ENCODE peak calls at places on chromosomes 11 and 22, in five cellular contexts. G is cardiac fibroblast, O is colonic mucosa, T is astrocyte of the cerebellum, I is fibroblast of pulmonary artery. R is an unnamed sample.
A peak's percentile ranks its signal among the peaks of the same experiment; 100 is the strongest.

GRCh38 chr11:121968638-121969037 is 147.4 kb downstream of the BLID start:
- DNase-seq in G (peak; percentile 26), O (no peak), T (no peak), I (no peak), R (peak; percentile 33)

GRCh38 chr11:30527566-30527965 is 58.6 kb downstream of the MPPED2 start:
- DNase-seq in G (no peak), O (no peak), T (no peak), I (no peak), R (no peak)

GRCh38 chr22:39343259-39344045 is 6.3 kb upstream of the SYNGR1 start:
- DNase-seq in G (peak; percentile 73), O (peak; percentile 61), T (peak; percentile 39), I (peak; percentile 70), R (peak; percentile 57)

GRCh38 chr22:26740253-26740652 is 82.9 kb downstream of the MIAT start:
- DNase-seq in G (no peak), O (no peak), T (no peak), I (no peak), R (no peak)

GRCh38 chr11:6402561-6402981 is 12.3 kb downstream of the SMPD1 start:
- DNase-seq in G (no peak), O (peak; percentile 44), T (no peak), I (no peak), R (no peak)

GRCh38 chr11:113289341-113290187 is 24.8 kb upstream of the TTC12 start:
- DNase-seq in G (peak; percentile 58), O (peak; percentile 43), T (peak; percentile 22), I (peak; percentile 64), R (peak; percentile 44)

GRCh38 chr11:11498195-11498594 is 123.6 kb downstream of the GALNT18 start:
- DNase-seq in G (no peak), O (no peak), T (no peak), I (no peak), R (no peak)

GRCh38 chr22:49052023-49052538 is 775.6 kb downstream of the BRD1 start:
- DNase-seq in G (no peak), O (peak; percentile 25), T (no peak), I (no peak), R (no peak)

GRCh38 chr11:28878025-28878424 is 769.8 kb downstream of the METTL15 start:
- DNase-seq in G (peak; percentile 2), O (no peak), T (no peak), I (peak; percentile 16), R (peak; percentile 61)

GRCh38 chr11:102705626-102706025 is at the start of gene MMP27:
- DNase-seq in G (no peak), O (no peak), T (no peak), I (no peak), R (peak; percentile 48)

GRCh38 chr22:31399211-31400022 is at the start of gene DRG1:
- DNase-seq in G (peak; percentile 97), O (peak; percentile 98), T (peak; percentile 81), I (peak; percentile 96), R (peak; percentile 95)
- TF ChIP-seq CTCF in G (no peak), O (no peak), T (no peak), I (no peak), R (no peak)

GRCh38 chr22:37419370-37419915 is 7.8 kb downstream of the ELFN2 start:
- DNase-seq in G (no peak), O (no peak), T (no peak), I (no peak), R (no peak)

GRCh38 chr22:37418627-37419369 is 8.5 kb downstream of the ELFN2 start:
- DNase-seq in G (no peak), O (no peak), T (no peak), I (no peak), R (no peak)

GRCh38 chr22:37421468-37421877 is 5.8 kb downstream of the ELFN2 start:
- DNase-seq in G (no peak), O (no peak), T (no peak), I (no peak), R (no peak)

GRCh38 chr22:37419916-37420655 is 7.2 kb downstream of the ELFN2 start:
- DNase-seq in G (no peak), O (no peak), T (no peak), I (no peak), R (no peak)

GRCh38 chr22:37420656-37421467 is 6.4 kb downstream of the ELFN2 start:
- DNase-seq in G (peak; percentile 29), O (no peak), T (no peak), I (no peak), R (no peak)
- H3K4me3 ChIP-seq in G (peak overlapping the region; percentile 35), O (no peak overlapping the region), T (no peak overlapping the region), I (no peak overlapping the region), R (peak overlapping the region; percentile 44)

GRCh38 chr11:93559681-93560080 is 16.5 kb upstream of the SMCO4 start:
- DNase-seq in G (no peak), O (no peak), T (no peak), I (no peak), R (no peak)
- TF ChIP-seq CTCF in G (no peak), O (no peak), T (no peak), I (no peak), R (no peak)

GRCh38 chr22:29479417-29480261 is at the start of gene NEFH:
- DNase-seq in G (no peak), O (no peak), T (no peak), I (no peak), R (no peak)
- H3K4me3 ChIP-seq in G (no peak within 1 kb of the TSS), O (no peak within 1 kb of the TSS), T (peak within 1 kb of the TSS; percentile 26), I (peak within 1 kb of the TSS; percentile 40), R (peak within 1 kb of the TSS; percentile 26)

GRCh38 chr11:62721994-62722393 is 5.3 kb downstream of the HNRNPUL2 start:
- DNase-seq in G (peak; percentile 55), O (no peak), T (peak; percentile 15), I (peak; percentile 48), R (peak; percentile 39)
- TF ChIP-seq CTCF in G (no peak), O (no peak), T (peak; percentile 16), I (peak; percentile 12), R (peak; percentile 9)

GRCh38 chr11:105297463-105297862 is 157.9 kb upstream of the CARD18 start:
- DNase-seq in G (peak; percentile 50), O (no peak), T (no peak), I (peak; percentile 33), R (peak; percentile 15)
- H3K4me3 ChIP-seq in G (no peak overlapping the region), O (no peak overlapping the region), T (no peak overlapping the region), I (no peak overlapping the region), R (no peak overlapping the region)

GRCh38 chr11:64037027-64037633 is 1.4 kb downstream of the FLRT1 start:
- DNase-seq in G (no peak), O (no peak), T (no peak), I (no peak), R (no peak)

GRCh38 chr11:64035081-64035524 is 628 bp upstream of the FLRT1 start:
- DNase-seq in G (no peak), O (no peak), T (no peak), I (no peak), R (no peak)

GRCh38 chr11:64034411-64034811 is 1.3 kb upstream of the FLRT1 start:
- DNase-seq in G (no peak), O (no peak), T (no peak), I (no peak), R (no peak)

GRCh38 chr11:64035581-64035980 is at the start of gene FLRT1:
- DNase-seq in G (no peak), O (no peak), T (no peak), I (no peak), R (no peak)

DNA sequence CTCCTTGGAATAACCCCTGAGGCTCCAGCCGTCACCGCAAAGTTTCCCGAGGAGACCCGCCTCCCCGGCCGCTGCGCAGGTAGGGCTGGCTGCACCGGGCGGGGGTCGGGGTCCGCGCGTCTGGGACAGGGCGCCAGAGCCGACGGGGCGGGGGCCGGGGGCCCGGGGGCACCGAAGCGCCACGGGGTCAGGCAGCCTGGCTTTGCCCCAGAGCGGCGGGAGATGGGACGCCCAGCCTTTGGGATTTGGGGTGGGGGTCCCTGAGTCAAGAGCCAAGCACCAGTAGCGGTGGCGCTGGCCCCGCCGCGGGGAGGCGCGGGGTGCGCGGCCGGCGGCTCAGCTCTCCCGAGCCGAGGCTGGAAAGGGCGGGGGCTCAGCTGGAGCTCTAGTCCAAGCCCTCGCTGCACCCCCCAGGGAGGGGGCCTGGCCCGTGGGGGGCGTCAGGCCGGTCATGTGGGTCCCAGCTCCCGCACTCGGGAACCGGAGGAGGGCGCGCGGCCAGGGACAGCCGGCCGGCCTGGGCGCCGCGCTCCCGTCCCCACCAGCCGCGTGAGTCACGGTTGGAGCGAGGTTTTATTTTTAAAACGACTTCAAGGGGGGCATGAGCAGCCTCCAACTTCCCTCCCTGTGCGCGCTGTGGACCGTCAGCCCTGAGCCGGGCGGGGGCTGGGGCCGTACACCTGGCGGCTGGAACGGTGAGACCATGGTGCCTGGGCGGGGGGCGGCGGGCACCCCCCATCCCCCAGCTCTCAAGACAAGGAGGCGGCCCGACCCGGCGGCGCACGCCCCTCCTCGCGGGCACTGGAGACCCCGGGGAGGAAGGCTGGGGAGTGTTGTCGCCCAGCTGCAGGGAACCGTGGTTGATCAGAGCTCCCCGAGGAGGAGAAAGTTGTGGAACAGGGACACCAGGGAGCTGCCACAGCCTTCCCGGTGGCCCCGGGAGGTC is 623 bp downstream of the FLRT1 start:
- DNase-seq in G (peak; percentile 29), O (no peak), T (no peak), I (peak; percentile 16), R (peak; percentile 22)
- TF ChIP-seq CTCF in G (no peak), O (no peak), T (no peak), I (no peak), R (no peak)